ENCODE peak calls at places on chromosomes 6 and 20, in seven cellular contexts. D is cardiac fibroblast, Z is ascending aorta, E is BJ, L is GM10248, S is heart left ventricle, M is HFFc6. G is an unnamed sample.

GRCh38 chr6:156589281-156589680 is 187.9 kb upstream of the ARID1B start:
- DNase-seq in D (peak; percentile 62), Z (no peak), E (peak; percentile 29), L (no peak), S (no peak), M (peak; percentile 44), G (no peak)

GRCh38 chr20:45913105-45913504 is 1.1 kb upstream of the PLTP start:
- DNase-seq in D (no peak), Z (no peak), E (no peak), L (no peak), S (no peak), M (no peak), G (no peak)

GRCh38 chr20:3296256-3297095 is 57.5 kb upstream of the SLC4A11 start:
- DNase-seq in D (no peak), Z (no peak), E (no peak), L (no peak), S (no peak), M (no peak), G (no peak)

GRCh38 chr6:34161857-34162515 is 16.1 kb upstream of the GRM4 start:
- DNase-seq in D (no peak), Z (peak; percentile 48), E (no peak), L (no peak), S (peak; percentile 11), M (no peak), G (no peak)

GRCh38 chr6:31007694-31008093 is 2.6 kb upstream of the MUC22 start:
- DNase-seq in D (peak; percentile 56), Z (no peak), E (peak; percentile 60), L (no peak), S (no peak), M (peak; percentile 67), G (no peak)

GRCh38 chr6:151325075-151326050 is 66.0 kb downstream of the ZBTB2 start:
- DNase-seq in D (peak; percentile 87), Z (peak; percentile 89), E (no peak), L (no peak), S (peak; percentile 71), M (peak; percentile 23), G (peak; percentile 74)

GRCh38 chr6:110456694-110457093 is 19.7 kb downstream of the SLC22A16 start:
- DNase-seq in D (no peak), Z (no peak), E (no peak), L (no peak), S (no peak), M (no peak), G (no peak)

GRCh38 chr20:43824699-43825402 is 89.8 kb upstream of the TOX2 start:
- DNase-seq in D (peak; percentile 69), Z (no peak), E (no peak), L (no peak), S (no peak), M (peak; percentile 45), G (peak; percentile 70)

GRCh38 chr20:23270427-23270911 is 80.1 kb upstream of the NXT1 start:
- DNase-seq in D (peak; percentile 90), Z (peak; percentile 73), E (no peak), L (no peak), S (no peak), M (no peak), G (no peak)

GRCh38 chr6:142336183-142336582 is 34.4 kb downstream of the ADGRG6 start:
- DNase-seq in D (no peak), Z (no peak), E (no peak), L (no peak), S (no peak), M (no peak), G (no peak)

GRCh38 chr6:80939480-80939879 is 813.0 kb downstream of the TENT5A start:
- DNase-seq in D (no peak), Z (no peak), E (no peak), L (no peak), S (no peak), M (no peak), G (no peak)
- TF ChIP-seq CTCF in D (no peak), Z (no peak), E (no peak), L (no peak), S (no peak), M (no peak), G (no peak)

GRCh38 chr6:137136065-137136464 is 37.4 kb downstream of the IL22RA2 start:
- DNase-seq in D (peak; percentile 33), Z (no peak), E (no peak), L (no peak), S (no peak), M (no peak), G (peak; percentile 27)
- TF ChIP-seq CTCF in D (peak; percentile 51), Z (peak; percentile 22), E (peak; percentile 38), L (no peak), S (peak; percentile 32), M (peak; percentile 64), G (peak; percentile 33)

GRCh38 chr6:38773338-38773737 is 58.2 kb downstream of the DNAH8 start:
- DNase-seq in D (no peak), Z (no peak), E (no peak), L (peak; percentile 25), S (no peak), M (no peak), G (peak; percentile 3)
- TF ChIP-seq CTCF in D (peak; percentile 41), Z (no peak), E (peak; percentile 24), L (peak; percentile 52), S (no peak), M (peak; percentile 55), G (peak; percentile 21)

DNA sequence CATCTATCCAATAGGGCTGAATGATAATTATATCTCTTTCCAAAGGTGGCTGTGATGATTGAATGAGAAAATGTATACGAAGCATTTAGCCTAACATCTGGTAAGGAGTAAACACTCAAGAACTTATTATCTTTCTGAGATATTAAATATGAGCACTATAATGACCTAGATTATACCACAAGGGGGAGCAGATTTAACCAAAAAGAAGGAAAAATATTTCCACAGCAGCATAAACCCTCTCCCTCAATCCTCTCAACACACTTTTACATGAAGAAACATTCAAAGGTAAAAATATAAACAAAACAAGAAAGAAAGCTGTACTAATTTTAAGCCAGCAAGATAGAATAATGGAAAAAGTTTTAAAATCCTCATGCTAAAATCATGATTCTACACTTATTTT is 68.4 kb downstream of the SHPRH start:
- DNase-seq in D (peak; percentile 31), Z (no peak), E (no peak), L (no peak), S (no peak), M (no peak), G (no peak)
- TF ChIP-seq CTCF in D (peak; percentile 41), Z (no peak), E (peak; percentile 31), L (no peak), S (peak; percentile 16), M (peak; percentile 74), G (peak; percentile 44)